ENCODE peak calls at places on chromosomes 12 and 14, in four cellular contexts. W is CD4-positive, alpha-beta T cell; L is EL; G is A549. I is an unnamed sample.

GRCh38 chr12:52519826-52520662 is at the start of gene KRT5:
- DNase-seq in W (no peak), L (no peak), G (no peak), I (no peak)

GRCh38 chr14:86221000-86221399 is 691.1 kb downstream of the FLRT2 start:
- DNase-seq in W (no peak), L (peak; percentile 4), G (no peak), I (no peak)

GRCh38 chr14:63045612-63046320 is 508 bp upstream of the KCNH5 start:
- DNase-seq in W (no peak), L (peak; percentile 45), G (peak; percentile 37), I (peak; percentile 1)

GRCh38 chr12:52608826-52609630 is 7.8 kb upstream of the KRT72 start:
- DNase-seq in W (no peak), L (no peak), G (no peak), I (no peak)

GRCh38 chr14:22487401-22487800 is 101.6 kb downstream of the DAD1 start:
- DNase-seq in W (no peak), L (no peak), G (no peak), I (no peak)

GRCh38 chr14:51619551-51619950 is 32.2 kb upstream of the FRMD6 start:
- DNase-seq in W (no peak), L (no peak), G (no peak), I (no peak)

GRCh38 chr12:48352157-48352775 is 1.5 kb upstream of the ZNF641 start:
- DNase-seq in W (no peak), L (no peak), G (no peak), I (no peak)

GRCh38 chr12:46402451-46402850 is 29.9 kb upstream of the SLC38A2 start:
- DNase-seq in W (no peak), L (peak; percentile 90), G (no peak), I (no peak)

I was measured in brain microvascular endothelial cell.